ENCODE peak calls at places on chromosomes 1 and 21, in ten cellular contexts. U is PC-3, M is GM23248, S is GM12878, K is SK-N-SH, F is HCT116, Y is IMR-90, Q is MM.1S, T is fibroblast of lung, H is K562. D is an unnamed sample.

GRCh38 chr1:228792601-228793000 is 57.3 kb downstream of the RHOU start:
- DNase-seq in H (no peak), Y (no peak), Q (no peak), U (no peak), F (no peak), M (no peak), S (no peak), T (no peak), K (no peak), D (no peak)

GRCh38 chr21:44708213-44708865 is 3.0 kb downstream of the TSPEAR start:
- DNase-seq in S (no peak), H (no peak), Q (no peak), F (no peak), Y (no peak), U (no peak), T (no peak), K (peak; percentile 20), M (no peak), D (no peak)

GRCh38 chr1:173353346-173353745 is 123.8 kb upstream of the PRDX6 start:
- DNase-seq in F (no peak), Y (no peak), K (no peak), M (peak; percentile 13), Q (no peak), H (no peak), T (no peak), U (no peak), S (no peak), D (no peak)

GRCh38 chr1:1779691-1780597 is 1.7 kb upstream of the NADK start:
- DNase-seq in Y (peak; percentile 34), T (peak; percentile 58), S (peak; percentile 80), U (no peak), H (peak; percentile 77), F (no peak), Q (peak; percentile 92), K (no peak), M (peak; percentile 69), D (peak; percentile 60)

GRCh38 chr1:204888294-204888693 is 17.6 kb downstream of the NFASC start:
- DNase-seq in F (no peak), T (peak; percentile 81), H (no peak), K (no peak), S (no peak), Q (no peak), U (no peak), M (peak; percentile 64), Y (no peak), D (no peak)

GRCh38 chr1:39898648-39899603 is 2.8 kb downstream of the MYCL start:
- DNase-seq in F (peak; percentile 75), Y (peak; percentile 64), U (peak; percentile 47), T (peak; percentile 79), K (peak; percentile 85), Q (no peak), M (peak; percentile 27), S (no peak), H (peak; percentile 95), D (peak; percentile 58)

GRCh38 chr1:170790651-170791071 is 126.7 kb downstream of the PRRX1 start:
- DNase-seq in K (no peak), F (no peak), U (no peak), T (peak; percentile 60), S (no peak), M (peak; percentile 83), Y (peak; percentile 75), H (no peak), Q (no peak), D (no peak)

GRCh38 chr1:117599822-117600221 is 6.0 kb upstream of the TENT5C start:
- DNase-seq in F (no peak), H (peak; percentile 41), U (no peak), M (no peak), K (no peak), Y (no peak), T (no peak), Q (peak; percentile 78), S (no peak), D (no peak)

GRCh38 chr1:5969168-5969567 is 23.1 kb downstream of the NPHP4 start:
- DNase-seq in H (no peak), F (no peak), T (no peak), K (no peak), Y (no peak), M (no peak), Q (no peak), U (no peak), S (no peak), D (no peak)

GRCh38 chr1:29643281-29643680 is 407.0 kb downstream of the PTPRU start:
- DNase-seq in Q (no peak), F (no peak), S (no peak), K (no peak), M (no peak), U (no peak), Y (no peak), H (no peak), T (no peak), D (no peak)

GRCh38 chr1:181021811-181022434 is 747 bp downstream of the STX6 start:
- DNase-seq in F (no peak), S (no peak), Y (peak; percentile 73), H (peak; percentile 91), Q (peak; percentile 70), M (peak; percentile 89), K (peak; percentile 70), U (peak; percentile 83), T (peak; percentile 76), D (peak; percentile 64)

GRCh38 chr1:225437710-225438437 is 10.0 kb upstream of the LBR start:
- DNase-seq in Q (no peak), U (peak; percentile 61), F (peak; percentile 28), H (peak; percentile 62), S (no peak), M (peak; percentile 48), T (peak; percentile 42), Y (peak; percentile 45), K (no peak), D (no peak)

GRCh38 chr1:114093624-114094302 is 59.9 kb downstream of the SYT6 start:
- DNase-seq in Q (no peak), K (no peak), T (peak; percentile 61), S (no peak), Y (peak; percentile 28), F (peak; percentile 23), M (peak; percentile 87), U (peak; percentile 89), H (no peak), D (no peak)

GRCh38 chr1:247228133-247228532 is 27.7 kb upstream of the VN1R5 start:
- DNase-seq in Y (peak; percentile 45), H (peak; percentile 59), F (no peak), M (peak; percentile 9), T (peak; percentile 19), K (no peak), U (no peak), S (no peak), Q (no peak), D (no peak)

GRCh38 chr1:7315316-7315715 is 455.8 kb upstream of the VAMP3 start:
- DNase-seq in K (no peak), S (no peak), F (no peak), Q (no peak), T (peak; percentile 40), Y (peak; percentile 49), M (peak; percentile 62), U (no peak), H (no peak), D (no peak)

GRCh38 chr1:31374511-31375196 is 1.8 kb upstream of the FABP3 start:
- DNase-seq in H (no peak), T (peak; percentile 71), Q (no peak), M (peak; percentile 88), Y (peak; percentile 67), S (no peak), U (peak; percentile 75), K (no peak), F (no peak), D (no peak)

GRCh38 chr1:31371560-31371959 is 1.3 kb downstream of the FABP3 start:
- DNase-seq in S (no peak), Y (no peak), H (peak; percentile 24), U (no peak), M (no peak), F (no peak), K (no peak), T (no peak), Q (no peak), D (no peak)

GRCh38 chr1:31372051-31372450 is 825 bp downstream of the FABP3 start:
- DNase-seq in U (no peak), H (no peak), T (no peak), Q (no peak), Y (no peak), F (no peak), M (no peak), S (no peak), K (no peak), D (no peak)

GRCh38 chr1:31372961-31373896 is at the start of gene FABP3:
- DNase-seq in H (peak; percentile 86), Y (peak; percentile 51), Q (no peak), K (peak; percentile 68), S (no peak), U (peak; percentile 46), F (no peak), T (peak; percentile 59), M (peak; percentile 74), D (peak; percentile 82)

GRCh38 chr1:31373897-31374486 is 1.1 kb upstream of the FABP3 start:
- DNase-seq in Q (no peak), U (no peak), S (no peak), H (no peak), T (no peak), K (no peak), F (no peak), M (no peak), Y (no peak), D (no peak)
- H3K4me3 ChIP-seq in Q (no peak overlapping the region), U (no peak overlapping the region), S (no peak overlapping the region), H (no peak overlapping the region), T (no peak overlapping the region), K (no peak overlapping the region), F (no peak overlapping the region), M (peak overlapping the region; percentile 69), Y (no peak overlapping the region), D (no peak overlapping the region)

DNA sequence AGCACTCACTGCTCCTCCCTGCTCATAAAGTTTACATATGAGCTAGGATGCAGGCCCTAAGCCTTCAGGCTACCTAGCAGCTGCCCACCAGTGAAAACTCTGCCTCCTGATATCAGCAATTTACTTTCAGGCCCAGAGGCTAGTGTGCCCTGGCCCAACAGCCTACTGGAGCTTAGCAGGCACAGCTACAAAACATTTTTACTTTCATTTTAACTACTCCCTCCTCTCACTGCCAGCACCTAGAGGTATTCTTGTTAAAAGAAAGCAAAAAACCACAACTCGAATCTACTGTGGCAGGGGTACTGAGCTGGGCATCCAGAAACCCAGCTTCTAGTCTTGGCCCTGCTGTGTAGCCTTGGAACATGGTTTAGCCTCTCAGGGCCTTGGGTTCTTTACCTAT is 5.8 kb upstream of the LORICRIN start:
- DNase-seq in Y (no peak), Q (peak; percentile 86), M (no peak), U (no peak), H (no peak), F (no peak), K (no peak), S (no peak), T (no peak), D (no peak)
- H2AFZ ChIP-seq in Y (no peak overlapping the region), Q (peak overlapping the region; percentile 55), M (no peak overlapping the region), U (no peak overlapping the region), H (no peak overlapping the region), F (no peak overlapping the region), K (no peak overlapping the region), S (peak overlapping the region; percentile 22), T (no peak overlapping the region), D (no peak overlapping the region)

GRCh38 chr1:158932171-158932570 is 819 bp downstream of the PYHIN1 start:
- DNase-seq in S (no peak), K (no peak), H (no peak), U (no peak), F (no peak), M (no peak), Y (no peak), T (no peak), Q (no peak), D (no peak)
- H3K4me3 ChIP-seq in S (no peak overlapping the region), K (no peak overlapping the region), H (no peak overlapping the region), U (no peak overlapping the region), F (no peak overlapping the region), M (no peak overlapping the region), Y (no peak overlapping the region), T (no peak overlapping the region), Q (no peak overlapping the region), D (no peak overlapping the region)

GRCh38 chr1:15524283-15525042 is 448 bp upstream of the CASP9 start:
- DNase-seq in M (peak; percentile 100), S (peak; percentile 88), H (peak; percentile 100), U (peak; percentile 94), T (peak; percentile 95), Y (peak; percentile 98), Q (peak; percentile 98), K (peak; percentile 95), F (peak; percentile 93), D (peak; percentile 83)
- H2AFZ ChIP-seq in M (peak overlapping the region; percentile 60), S (peak overlapping the region; percentile 87), H (peak overlapping the region; percentile 96), U (no peak overlapping the region), T (peak overlapping the region; percentile 71), Y (peak overlapping the region; percentile 100), Q (no peak overlapping the region), K (no peak overlapping the region), F (no peak overlapping the region), D (no peak overlapping the region)

D was measured in PC-9.